ENCODE peak calls at places on chromosomes 2 and 18, in ten cellular contexts. B is IMR-90, O is kidney epithelial cell, F is cardiac fibroblast, Y is gastrocnemius medialis, I is fibroblast of the aortic adventitia, M is foreskin fibroblast, U is fibroblast of mammary gland, T is WERI-Rb-1, Z is uterus. D is an unnamed sample.

GRCh38 chr2:106638043-106638442 is 150.9 kb downstream of the CD8B2 start:
- DNase-seq in T (no peak), M (peak), F (peak), U (peak), Z (no peak), O (no peak), Y (no peak), I (peak), B (peak), D (no peak)

GRCh38 chr2:191678437-191679110 is 638 bp downstream of the NABP1 start:
- DNase-seq in O (no peak), M (peak), Y (peak), Z (peak), I (no peak), T (peak), F (peak), B (no peak), U (no peak), D (no peak)

GRCh38 chr2:167844714-167845530 is 402.5 kb downstream of the STK39 start:
- DNase-seq in Y (no peak), O (no peak), T (peak), B (no peak), U (no peak), M (no peak), F (no peak), I (no peak), Z (no peak), D (no peak)

GRCh38 chr18:13323186-13323585 is 104.6 kb downstream of the LDLRAD4 start:
- DNase-seq in M (no peak), B (no peak), I (no peak), T (no peak), O (no peak), F (no peak), Z (no peak), U (no peak), Y (no peak), D (no peak)

GRCh38 chr2:216687646-216688045 is 7.7 kb downstream of the IGFBP5 start:
- DNase-seq in Y (no peak), I (no peak), B (no peak), U (no peak), O (no peak), T (peak), M (no peak), F (no peak), Z (peak), D (no peak)

GRCh38 chr2:136020831-136021230 is 35.4 kb upstream of the DARS1 start:
- DNase-seq in B (no peak), Z (no peak), F (no peak), T (no peak), I (no peak), O (no peak), Y (no peak), M (no peak), U (no peak), D (no peak)

GRCh38 chr2:44952143-44952805 is 10.8 kb downstream of the SIX3 start:
- DNase-seq in O (no peak), B (peak), Y (no peak), I (peak), F (peak), Z (no peak), T (peak), U (peak), M (peak), D (no peak)

GRCh38 chr2:104702451-104702850 is 151.5 kb upstream of the POU3F3 start:
- DNase-seq in M (no peak), B (no peak), U (no peak), Z (no peak), Y (no peak), T (no peak), F (no peak), O (no peak), I (no peak), D (no peak)

DNA sequence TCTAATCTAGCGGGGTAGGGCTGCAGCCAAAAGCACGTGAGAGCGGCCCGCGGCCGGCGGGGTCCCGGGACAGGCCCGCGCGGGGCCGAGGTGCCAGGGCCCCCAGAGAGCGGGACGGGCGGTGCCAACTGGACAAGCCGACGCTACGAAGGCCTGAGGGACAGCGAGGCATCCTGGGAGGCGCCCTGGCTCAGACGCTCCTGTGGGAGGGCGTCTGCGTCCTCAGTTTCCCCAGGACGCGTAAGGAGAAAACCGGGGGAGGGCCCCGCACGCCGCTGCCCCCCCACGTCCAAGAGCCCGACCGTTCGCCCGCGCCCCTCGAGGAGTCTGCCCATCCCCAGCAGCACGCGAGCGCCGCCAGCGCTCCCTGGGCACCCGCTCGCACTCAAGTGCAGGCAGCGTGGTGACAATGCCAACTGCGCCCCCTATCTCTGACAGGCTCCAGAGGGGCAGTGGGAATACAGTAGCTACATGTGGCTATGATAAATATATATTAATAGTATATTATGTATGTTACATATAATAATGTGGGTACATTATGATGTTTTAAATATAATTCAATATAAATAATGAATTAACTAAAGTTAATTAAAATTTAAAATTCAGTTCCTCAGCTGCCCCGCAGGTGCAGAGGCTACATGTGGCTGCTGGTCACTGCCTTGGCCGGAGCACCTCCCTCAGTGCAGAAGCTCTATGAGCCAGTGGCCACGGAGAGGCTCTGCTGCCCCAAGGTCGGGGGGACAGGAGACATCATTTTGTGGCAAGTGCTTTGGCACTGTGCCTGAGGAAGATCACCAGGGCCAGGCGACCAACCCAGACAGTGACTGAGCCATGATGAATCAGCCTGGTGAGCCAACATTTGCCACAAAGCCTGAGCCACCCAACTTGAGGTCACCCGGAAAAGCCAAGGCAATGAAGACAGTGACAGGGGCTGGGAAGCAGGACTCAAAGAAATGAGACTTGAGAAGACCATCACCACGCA is 5.5 kb upstream of the SFT2D3 start:
- DNase-seq in B (peak), O (no peak), T (peak), Y (peak), I (peak), U (peak), Z (peak), F (peak), M (peak), D (no peak)
- H3K4me3 ChIP-seq in B (peak), O (no peak), T (peak), Y (peak), I (peak), U (no peak), Z (peak), F (peak), M (no peak), D (peak)

GRCh38 chr2:127857494-127857818 is 499 bp downstream of the POLR2D start:
- DNase-seq in I (peak), M (no peak), Y (no peak), T (peak), F (no peak), Z (no peak), U (peak), O (no peak), B (no peak), D (no peak)

GRCh38 chr2:127864877-127865276 is 6.9 kb upstream of the POLR2D start:
- DNase-seq in Z (no peak), T (peak), M (peak), O (no peak), Y (no peak), B (no peak), U (peak), I (no peak), F (peak), D (no peak)

GRCh38 chr2:127862228-127862627 is 4.3 kb upstream of the POLR2D start:
- DNase-seq in U (no peak), I (no peak), M (no peak), B (no peak), Y (no peak), Z (no peak), T (no peak), O (no peak), F (no peak), D (no peak)

GRCh38 chr2:127859712-127860085 is 1.7 kb upstream of the POLR2D start:
- DNase-seq in B (no peak), T (peak), O (no peak), Y (no peak), M (peak), F (no peak), Z (no peak), U (no peak), I (no peak), D (no peak)
- H3K4me3 ChIP-seq in B (no peak), T (no peak), O (no peak), Y (no peak), M (no peak), F (no peak), Z (no peak), U (no peak), I (no peak), D (no peak)

GRCh38 chr18:55323051-55323994 is 264.7 kb downstream of the TCF4 start:
- DNase-seq in Z (no peak), I (peak), F (peak), M (peak), T (no peak), O (no peak), B (peak), U (peak), Y (no peak), D (no peak)
- H3K4me3 ChIP-seq in Z (peak), I (peak), F (no peak), M (peak), T (no peak), O (no peak), B (peak), U (peak), Y (peak), D (peak)

GRCh38 chr2:233938676-233939370 is 21.6 kb downstream of the TRPM8 start:
- DNase-seq in U (no peak), M (peak), F (no peak), O (no peak), I (no peak), T (no peak), B (no peak), Z (no peak), Y (no peak), D (no peak)
- H3K4me3 ChIP-seq in U (no peak), M (no peak), F (no peak), O (peak), I (peak), T (no peak), B (no peak), Z (no peak), Y (no peak), D (no peak)

DNA sequence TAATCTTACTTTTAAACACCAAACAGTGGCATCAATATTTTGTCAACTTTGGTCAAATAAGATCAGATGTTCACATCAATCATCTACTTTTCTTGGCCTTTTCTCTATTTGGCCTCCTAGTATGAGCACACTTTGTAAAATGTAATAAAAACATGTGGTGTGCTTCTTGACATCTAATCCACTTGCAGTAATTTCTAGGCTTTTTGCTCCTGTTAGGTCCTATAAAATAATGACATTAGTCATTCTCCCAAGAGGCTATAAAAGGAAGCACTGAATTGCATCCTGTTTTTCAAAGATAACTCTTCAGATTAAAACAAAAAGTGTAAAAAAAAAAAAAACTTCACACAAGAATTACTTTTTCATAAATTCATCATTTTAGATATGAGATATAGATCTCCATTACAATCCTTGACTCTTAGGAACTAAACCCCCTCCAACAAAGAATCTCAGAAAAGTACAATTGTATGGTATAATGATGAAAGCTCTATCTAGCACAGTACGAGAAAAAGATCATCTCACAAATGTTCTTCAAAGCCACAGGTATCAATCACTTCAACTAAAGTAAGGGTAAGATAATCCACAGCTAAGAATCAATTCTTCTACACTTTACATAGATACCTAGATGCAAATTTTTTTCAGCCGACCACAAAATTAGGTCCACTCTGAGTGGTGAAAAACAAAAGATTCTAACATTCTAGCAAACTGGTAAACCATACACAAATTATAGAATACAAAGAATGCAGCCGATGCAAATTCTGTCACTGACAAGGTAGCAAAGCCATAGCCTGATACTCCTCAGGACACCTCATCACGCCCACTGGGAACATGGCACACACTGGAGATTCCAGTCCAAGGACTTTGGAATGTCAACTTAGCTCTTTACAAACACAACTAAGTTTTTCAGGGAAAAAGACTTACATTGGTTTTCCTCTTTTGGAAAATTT is 2.7 kb downstream of the BCL2 start:
- DNase-seq in F (no peak), U (no peak), Y (no peak), Z (no peak), B (no peak), M (no peak), T (no peak), O (no peak), I (no peak), D (no peak)
- H3K4me3 ChIP-seq in F (no peak), U (no peak), Y (peak), Z (peak), B (no peak), M (no peak), T (no peak), O (peak), I (no peak), D (no peak)

GRCh38 chr2:201157694-201158093 is 25.2 kb upstream of the CASP10 start:
- DNase-seq in I (no peak), F (peak), O (no peak), Y (no peak), Z (no peak), T (no peak), M (peak), B (no peak), U (peak), D (no peak)
- H3K4me3 ChIP-seq in I (no peak), F (no peak), O (no peak), Y (no peak), Z (no peak), T (no peak), M (no peak), B (no peak), U (no peak), D (no peak)

GRCh38 chr2:16666453-16666801 is 793 bp upstream of the CYRIA start:
- DNase-seq in F (peak), U (peak), Y (no peak), Z (no peak), M (peak), T (no peak), B (peak), O (no peak), I (no peak), D (peak)

GRCh38 chr2:16665746-16666452 is at the start of gene CYRIA:
- DNase-seq in U (no peak), Z (peak), M (peak), Y (peak), T (peak), O (no peak), B (no peak), F (peak), I (no peak), D (no peak)

GRCh38 chr2:16664052-16664731 is 1.4 kb downstream of the CYRIA start:
- DNase-seq in I (peak), O (no peak), Z (peak), U (peak), M (no peak), F (peak), Y (peak), B (peak), T (no peak), D (no peak)

GRCh38 chr2:16663121-16663905 is 2.3 kb downstream of the CYRIA start:
- DNase-seq in T (no peak), O (no peak), U (no peak), Z (no peak), Y (no peak), M (no peak), B (no peak), I (no peak), F (no peak), D (no peak)

GRCh38 chr2:16664809-16665745 is 557 bp downstream of the CYRIA start:
- DNase-seq in Y (peak), O (no peak), B (no peak), U (no peak), I (no peak), F (no peak), Z (peak), M (no peak), T (no peak), D (no peak)
- H3K4me3 ChIP-seq in Y (peak), O (peak), B (peak), U (peak), I (peak), F (peak), Z (peak), M (peak), T (peak), D (peak)

DNA sequence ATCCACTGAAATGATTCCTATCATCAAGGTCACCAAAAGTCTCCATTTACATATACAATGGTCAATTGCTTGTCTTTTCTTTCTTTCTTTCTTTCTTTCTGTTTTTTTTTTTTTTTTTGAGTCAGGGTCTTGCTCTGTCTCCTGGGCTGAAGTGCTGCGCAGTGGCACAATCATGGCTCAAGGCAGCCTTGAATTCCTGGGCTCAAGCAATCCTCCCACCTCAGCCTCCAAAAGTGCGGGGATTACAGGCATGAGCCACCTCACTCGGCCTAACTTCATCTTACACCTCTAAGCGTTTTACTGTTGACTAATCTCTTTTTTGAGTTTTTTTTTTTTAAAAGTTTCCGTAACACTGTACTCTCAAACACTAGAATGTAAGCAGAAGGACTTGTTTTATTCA is 867 bp downstream of the SF3B6 start:
- DNase-seq in Z (no peak), Y (no peak), I (no peak), F (no peak), U (no peak), O (no peak), B (no peak), M (no peak), T (no peak), D (no peak)
- H3K4me3 ChIP-seq in Z (peak), Y (peak), I (peak), F (peak), U (peak), O (peak), B (peak), M (peak), T (peak), D (peak)

GRCh38 chr2:201642579-201643215 is 606 bp downstream of the TMEM237 start:
- DNase-seq in I (peak), F (peak), B (peak), Y (peak), U (peak), O (no peak), M (peak), T (peak), Z (peak), D (no peak)

GRCh38 chr2:201642086-201642578 is 1.2 kb downstream of the TMEM237 start:
- DNase-seq in B (no peak), I (no peak), Y (no peak), F (no peak), U (no peak), M (no peak), Z (no peak), T (no peak), O (no peak), D (no peak)

GRCh38 chr2:201647431-201647830 is 4.1 kb upstream of the TMEM237 start:
- DNase-seq in U (no peak), T (no peak), M (no peak), F (no peak), I (no peak), Y (no peak), B (no peak), Z (no peak), O (no peak), D (no peak)

GRCh38 chr2:201643216-201643651 is at the start of gene TMEM237:
- DNase-seq in I (peak), O (no peak), M (peak), T (peak), F (peak), B (peak), U (no peak), Y (peak), Z (peak), D (no peak)

GRCh38 chr2:201644001-201644400 is 698 bp upstream of the TMEM237 start:
- DNase-seq in F (peak), O (no peak), B (peak), Z (peak), I (peak), U (peak), Y (peak), M (peak), T (peak), D (no peak)
- H3K4me3 ChIP-seq in F (no peak), O (no peak), B (peak), Z (peak), I (peak), U (peak), Y (peak), M (peak), T (peak), D (peak)

GRCh38 chr2:181682795-181683517 is 2.6 kb upstream of the NEUROD1 start:
- DNase-seq in F (no peak), O (no peak), Y (no peak), I (no peak), T (no peak), U (peak), M (peak), Z (no peak), B (no peak), D (no peak)
- H3K4me3 ChIP-seq in F (no peak), O (no peak), Y (no peak), I (no peak), T (peak), U (no peak), M (no peak), Z (no peak), B (no peak), D (peak)